ENCODE peak calls at places on chromosomes 3 and 15, in four cellular contexts. D, K, X and A are unnamed samples.

GRCh38 chr15:57537072-57537471 is 54.6 kb upstream of the MYZAP start:
- DNase-seq in D (peak), K (peak), X (no peak), A (no peak)

GRCh38 chr3:30635072-30635471 is 28.7 kb downstream of the TGFBR2 start:
- DNase-seq in K (no peak), D (no peak), X (no peak), A (no peak)

GRCh38 chr3:69324362-69325025 is 61.4 kb downstream of the FRMD4B start:
- DNase-seq in X (peak), K (peak), D (peak), A (no peak)

GRCh38 chr3:149527531-149528343 is 53.2 kb downstream of the TM4SF4 start:
- DNase-seq in K (peak), D (no peak), X (no peak), A (no peak)

GRCh38 chr3:32401541-32402052 is 9.9 kb downstream of the CMTM7 start:
- DNase-seq in D (no peak), X (peak), K (peak), A (peak)

GRCh38 chr3:9316881-9317341 is 45.9 kb upstream of the THUMPD3 start:
- DNase-seq in D (no peak), K (peak), X (no peak), A (no peak)

GRCh38 chr15:75554717-75555116 is 24.4 kb downstream of the PTPN9 start:
- DNase-seq in D (no peak), K (no peak), X (no peak), A (no peak)

GRCh38 chr3:175554761-175555160 is 695.6 kb downstream of the NAALADL2 start:
- DNase-seq in K (no peak), X (no peak), D (no peak), A (no peak)

GRCh38 chr3:79564192-79564591 is 203.6 kb downstream of the ROBO1 start:
- DNase-seq in K (no peak), X (no peak), D (no peak), A (no peak)

GRCh38 chr3:58111513-58112184 is 99.1 kb downstream of the DNASE1L3 start:
- DNase-seq in D (no peak), X (no peak), K (no peak), A (no peak)

GRCh38 chr3:71443332-71443731 is 140.2 kb downstream of the FOXP1 start:
- DNase-seq in K (no peak), D (no peak), X (no peak), A (no peak)

GRCh38 chr3:15585111-15585844 is 16.1 kb downstream of the HACL1 start:
- DNase-seq in K (peak), D (no peak), X (no peak), A (no peak)

GRCh38 chr15:87498545-87498944 is 758.0 kb downstream of the NTRK3 start:
- DNase-seq in D (no peak), K (no peak), X (no peak), A (no peak)

GRCh38 chr15:40103864-40104271 is 4.8 kb downstream of the BMF start:
- DNase-seq in D (no peak), K (no peak), X (no peak), A (no peak)

GRCh38 chr15:62469874-62470688 is 305.0 kb upstream of the C2CD4B start:
- DNase-seq in K (peak), D (no peak), X (no peak), A (no peak)

GRCh38 chr15:27868828-27869404 is 230.2 kb downstream of the OCA2 start:
- DNase-seq in K (no peak), D (no peak), X (no peak), A (no peak)

GRCh38 chr3:195802795-195803194 is 8.9 kb downstream of the MUC4 start:
- DNase-seq in K (no peak), D (peak), X (no peak), A (no peak)

GRCh38 chr15:57340673-57341259 is 35.5 kb upstream of the CGNL1 start:
- DNase-seq in D (peak), K (peak), X (peak), A (no peak)

GRCh38 chr3:50410593-50411139 is 51.3 kb upstream of the TMEM115 start:
- DNase-seq in D (no peak), K (no peak), X (no peak), A (no peak)

GRCh38 chr3:13598926-13599886 is 50.3 kb downstream of the FBLN2 start:
- DNase-seq in D (no peak), X (no peak), K (no peak), A (no peak)

GRCh38 chr3:48931944-48932580 is 13.4 kb downstream of the ARIH2 start:
- DNase-seq in D (no peak), K (no peak), X (no peak), A (no peak)

GRCh38 chr3:182241777-182242556 is 530.2 kb downstream of the SOX2 start:
- DNase-seq in X (no peak), K (peak), D (no peak), A (no peak)

GRCh38 chr3:64650096-64650622 is 37.6 kb downstream of the ADAMTS9 start:
- DNase-seq in X (no peak), D (no peak), K (no peak), A (no peak)

GRCh38 chr3:147945968-147946519 is 536.9 kb downstream of the ZIC1 start:
- DNase-seq in D (peak), K (peak), X (no peak), A (no peak)
- H3K4me3 ChIP-seq in D (peak), K (peak), X (no peak), A (no peak)

GRCh38 chr3:151012753-151013152 is 40.2 kb upstream of the CLRN1 start:
- DNase-seq in D (no peak), X (no peak), K (no peak), A (no peak)

GRCh38 chr3:151008699-151009098 is 36.2 kb upstream of the CLRN1 start:
- DNase-seq in K (no peak), X (no peak), D (no peak), A (no peak)

GRCh38 chr3:151011427-151011826 is 38.9 kb upstream of the CLRN1 start:
- DNase-seq in D (no peak), X (no peak), K (no peak), A (no peak)

GRCh38 chr3:151009981-151010380 is 37.5 kb upstream of the CLRN1 start:
- DNase-seq in X (no peak), K (no peak), D (no peak), A (no peak)

GRCh38 chr3:151009430-151009829 is 36.9 kb upstream of the CLRN1 start:
- DNase-seq in D (no peak), X (no peak), K (no peak), A (no peak)
- H3K4me3 ChIP-seq in D (no peak), X (no peak), K (no peak), A (no peak)

DNA sequence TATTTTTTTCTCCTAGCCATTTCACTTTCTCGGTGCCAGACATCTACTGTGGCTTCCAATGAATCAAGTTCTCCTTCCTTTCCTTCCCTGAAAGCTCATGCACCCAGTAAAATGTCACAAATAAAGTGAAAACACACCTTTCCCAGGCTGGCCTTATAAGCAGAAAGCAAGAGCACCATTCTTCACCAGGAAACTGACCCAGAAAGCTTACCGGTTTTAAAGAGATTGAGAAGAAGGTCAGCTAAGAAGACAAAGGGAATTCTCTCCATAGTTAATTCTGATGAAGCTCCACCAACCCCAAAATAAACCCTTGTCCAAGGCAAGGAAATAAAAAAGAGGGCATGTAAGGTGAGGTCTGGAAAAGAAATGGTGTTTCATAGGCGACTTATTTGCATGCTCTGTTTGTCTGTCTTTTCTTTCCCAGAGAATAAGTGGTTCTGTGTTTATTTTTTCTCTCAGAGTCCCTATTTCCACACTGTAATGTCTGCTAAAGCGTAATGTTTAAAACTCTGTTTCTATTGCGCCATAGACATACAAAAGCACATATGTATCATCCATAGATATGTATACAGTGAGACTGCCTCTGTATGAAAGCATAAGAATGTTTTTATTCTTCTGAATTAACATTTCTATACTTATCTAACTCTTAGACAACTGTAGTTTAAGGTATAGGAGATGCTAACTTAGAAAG is 2.8 kb downstream of the LSAMP start:
- DNase-seq in K (no peak), D (no peak), X (no peak), A (no peak)
- H3K4me3 ChIP-seq in K (no peak), D (no peak), X (no peak), A (no peak)

DNA sequence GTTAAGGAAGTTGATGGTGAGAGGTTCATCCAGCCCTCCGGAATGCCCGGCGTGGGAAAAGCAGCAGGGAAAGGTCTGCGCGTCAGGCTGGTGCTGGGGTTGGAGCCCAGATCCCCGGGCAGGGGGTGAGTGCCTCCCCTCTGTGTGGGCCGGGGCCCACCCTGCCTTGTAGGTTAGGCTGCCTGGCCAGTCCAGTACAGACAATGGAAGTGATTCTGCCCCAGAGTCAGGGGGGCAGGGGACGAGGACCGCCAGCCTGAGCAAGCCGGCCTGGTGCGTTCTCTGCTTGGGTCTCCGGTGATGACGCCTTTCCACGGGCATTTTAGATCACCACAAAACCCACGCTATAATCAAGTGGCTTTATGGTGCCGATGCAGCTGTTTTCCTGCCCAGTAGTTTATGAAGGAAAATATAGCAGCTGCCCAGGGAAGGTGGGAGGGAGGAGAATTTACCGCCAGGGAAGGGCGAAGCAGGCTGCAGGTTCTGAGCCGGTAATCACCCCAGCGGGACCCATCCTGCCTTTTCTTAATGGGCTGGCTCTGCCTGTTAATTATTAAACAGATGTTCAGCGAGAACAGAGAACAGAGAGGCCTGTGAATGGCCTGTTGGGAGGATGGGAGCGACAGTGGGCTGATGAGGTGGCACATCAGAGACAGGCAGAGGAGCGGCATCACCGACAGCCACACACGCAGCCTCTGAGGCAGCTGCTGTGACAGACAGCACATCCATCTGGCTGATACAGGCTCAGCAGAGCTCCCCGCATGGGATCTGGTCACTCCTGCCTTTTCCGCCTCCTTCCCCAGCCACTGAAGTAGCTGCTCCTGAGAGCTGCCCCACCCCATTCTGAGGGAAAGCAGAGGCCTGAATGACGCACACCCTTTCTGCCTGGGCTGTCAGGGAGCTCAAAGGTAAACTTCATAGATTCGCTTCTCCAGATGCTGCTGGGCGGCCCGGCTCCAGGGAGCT is 35.2 kb downstream of the BDH1 start:
- DNase-seq in X (no peak), K (no peak), D (no peak), A (no peak)
- H3K4me3 ChIP-seq in X (no peak), K (no peak), D (no peak), A (no peak)

GRCh38 chr3:18046531-18046930 is 304.1 kb upstream of the TBC1D5 start:
- DNase-seq in K (no peak), D (no peak), X (peak), A (no peak)
- H3K4me3 ChIP-seq in K (no peak), D (no peak), X (no peak), A (no peak)

DNA sequence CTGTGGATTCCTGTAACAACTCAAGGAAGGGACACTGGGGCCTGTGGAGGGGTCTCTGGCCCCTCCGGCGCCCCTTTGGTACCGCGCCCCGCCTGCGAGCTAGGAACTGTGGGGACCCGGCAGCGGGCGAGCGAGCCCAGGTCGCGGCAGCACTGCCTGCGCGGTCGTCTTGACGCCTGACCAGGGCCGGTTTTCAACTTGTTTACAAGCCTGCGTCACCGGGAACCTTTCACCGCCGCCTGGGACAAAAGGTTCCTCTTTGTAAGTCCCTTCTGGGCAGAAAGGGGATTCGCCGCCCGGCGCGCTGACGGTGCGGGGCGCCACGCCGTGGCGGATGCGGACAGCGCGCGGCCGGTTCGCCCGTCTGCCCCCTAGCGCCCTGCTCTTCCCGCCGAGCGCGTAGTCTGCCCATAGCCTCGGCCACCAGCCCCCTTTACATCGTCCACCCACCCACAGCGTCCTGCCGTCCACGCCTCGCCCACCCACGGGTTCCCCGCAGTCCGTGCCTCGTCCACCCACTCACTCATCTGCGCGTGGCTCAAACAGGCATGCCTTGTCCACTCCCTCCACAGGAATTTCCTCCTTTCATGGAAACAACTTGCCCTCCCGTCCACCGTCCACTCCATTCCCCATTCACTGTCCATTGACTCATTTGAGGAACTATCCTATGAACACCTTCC is 5.5 kb upstream of the CFAP100 start:
- DNase-seq in X (peak), D (no peak), K (peak), A (no peak)
- H3K4me3 ChIP-seq in X (peak), D (no peak), K (peak), A (no peak)

GRCh38 chr15:33448961-33449611 is 138.3 kb downstream of the RYR3 start:
- DNase-seq in K (no peak), X (no peak), D (no peak), A (no peak)
- H3K4me3 ChIP-seq in K (no peak), X (no peak), D (no peak), A (no peak)